ENCODE peak calls at places on chromosomes 5 and 9, in nine cellular contexts. R is CD8-positive, alpha-beta T cell; U is A549; J is gastrocnemius medialis; L is neural progenitor cell; D is sigmoid colon; H is kidney; Z is neuronal stem cell; E is AG04450. M is an unnamed sample. For H3K9me3, the result is how much of the 10 kb centered on the place peaks cover.

GRCh38 chr9:69443178-69443577 is 118.2 kb downstream of the ENTREP1 start:
- DNase-seq in R (no peak), U (no peak), J (no peak), L (no peak), D (no peak), H (no peak), Z (no peak), E (no peak), M (no peak)

GRCh38 chr5:59722875-59723274 is 170.7 kb downstream of the PDE4D start:
- DNase-seq in R (no peak), U (no peak), J (no peak), L (no peak), D (no peak), H (no peak), Z (no peak), E (no peak), M (no peak)

GRCh38 chr9:113492343-113493079 is 29.0 kb downstream of the RGS3 start:
- DNase-seq in R (no peak), U (no peak), J (no peak), L (no peak), D (peak), H (no peak), Z (no peak), E (no peak), M (no peak)

GRCh38 chr5:15992918-15993317 is 186.7 kb downstream of the MARCHF11 start:
- DNase-seq in R (no peak), U (no peak), J (no peak), L (no peak), D (no peak), H (no peak), Z (no peak), E (peak), M (no peak)

GRCh38 chr5:132495672-132496630 is 5.4 kb upstream of the IRF1 start:
- DNase-seq in R (peak), U (peak), J (peak), L (peak), D (peak), H (peak), Z (no peak), E (peak), M (peak)

GRCh38 chr5:146047396-146047795 is 58.0 kb downstream of the PLAC8L1 start:
- DNase-seq in R (no peak), U (no peak), J (no peak), L (no peak), D (no peak), H (no peak), Z (no peak), E (no peak), M (no peak)

GRCh38 chr5:9681706-9682105 is 51.6 kb upstream of the TAS2R1 start:
- DNase-seq in R (no peak), U (no peak), J (no peak), L (no peak), D (no peak), H (no peak), Z (no peak), E (no peak), M (no peak)

GRCh38 chr5:159017787-159018186 is 81.9 kb downstream of the EBF1 start:
- DNase-seq in R (no peak), U (peak), J (peak), L (no peak), D (peak), H (peak), Z (no peak), E (no peak), M (no peak)

GRCh38 chr5:31251032-31251431 is 57.5 kb downstream of the CDH6 start:
- DNase-seq in R (no peak), U (no peak), J (no peak), L (no peak), D (no peak), H (no peak), Z (no peak), E (no peak), M (no peak)

GRCh38 chr9:89935115-89935514 is 330.3 kb downstream of the GADD45G start:
- DNase-seq in R (no peak), U (no peak), J (no peak), L (no peak), D (no peak), H (no peak), Z (no peak), E (no peak), M (no peak)

GRCh38 chr9:91647371-91647770 is 223.7 kb upstream of the NFIL3 start:
- DNase-seq in R (no peak), U (no peak), J (no peak), L (no peak), D (no peak), H (no peak), Z (no peak), E (no peak), M (no peak)

GRCh38 chr9:82763631-82764030 is 299.3 kb downstream of the RASEF start:
- DNase-seq in R (no peak), U (no peak), J (no peak), L (peak), D (no peak), H (no peak), Z (no peak), E (no peak), M (peak)

GRCh38 chr5:127919006-127919796 is 164.4 kb upstream of the SLC12A2 start:
- DNase-seq in R (no peak), U (no peak), J (no peak), L (no peak), D (no peak), H (no peak), Z (no peak), E (no peak), M (no peak)

GRCh38 chr9:137444106-137444790 is 3.1 kb upstream of the ENTPD8 start:
- DNase-seq in R (no peak), U (no peak), J (no peak), L (no peak), D (no peak), H (peak), Z (no peak), E (no peak), M (no peak)

GRCh38 chr9:133163559-133164208 is at the start of gene GBGT1:
- DNase-seq in R (no peak), U (peak), J (no peak), L (peak), D (peak), H (peak), Z (no peak), E (no peak), M (peak)

GRCh38 chr5:107072440-107072839 is 598.3 kb downstream of the EFNA5 start:
- DNase-seq in R (no peak), U (no peak), J (no peak), L (no peak), D (no peak), H (no peak), Z (no peak), E (no peak), M (no peak)

GRCh38 chr5:1724822-1725602 is 74.6 kb downstream of the MRPL36 start:
- DNase-seq in R (peak), U (no peak), J (no peak), L (peak), D (peak), H (peak), Z (no peak), E (no peak), M (no peak)

GRCh38 chr5:144292029-144292428 is 121.4 kb downstream of the KCTD16 start:
- DNase-seq in R (no peak), U (no peak), J (no peak), L (no peak), D (no peak), H (no peak), Z (no peak), E (no peak), M (no peak)

GRCh38 chr5:26569241-26569928 is 469.0 kb downstream of the CDH9 start:
- DNase-seq in R (no peak), U (no peak), J (no peak), L (no peak), D (no peak), H (peak), Z (no peak), E (no peak), M (no peak)

GRCh38 chr5:93186031-93186682 is 394.9 kb downstream of the NR2F1-AS1 start:
- DNase-seq in R (no peak), U (no peak), J (no peak), L (no peak), D (no peak), H (no peak), Z (no peak), E (no peak), M (no peak)

GRCh38 chr5:111129938-111130337 is 37.8 kb downstream of the WDR36 start:
- DNase-seq in R (no peak), U (no peak), J (no peak), L (no peak), D (no peak), H (no peak), Z (no peak), E (no peak), M (no peak)

GRCh38 chr9:109447329-109448076 is 50.6 kb downstream of the PTPN3 start:
- DNase-seq in R (no peak), U (no peak), J (no peak), L (no peak), D (no peak), H (no peak), Z (no peak), E (no peak), M (no peak)

GRCh38 chr9:68775003-68775730 is 70.1 kb downstream of the PIP5K1B start:
- DNase-seq in R (no peak), U (no peak), J (no peak), L (no peak), D (no peak), H (no peak), Z (no peak), E (no peak), M (no peak)

GRCh38 chr5:180271205-180271604 is 20.7 kb downstream of the MAPK9 start:
- DNase-seq in R (no peak), U (no peak), J (no peak), L (no peak), D (no peak), H (no peak), Z (no peak), E (no peak), M (no peak)

GRCh38 chr9:37030591-37030939 is 3.5 kb downstream of the PAX5 start:
- DNase-seq in R (no peak), U (no peak), J (no peak), L (peak), D (no peak), H (no peak), Z (no peak), E (no peak), M (peak)

GRCh38 chr9:137303893-137304382 is 1.9 kb upstream of the NRARP start:
- DNase-seq in R (no peak), U (no peak), J (no peak), L (peak), D (no peak), H (peak), Z (no peak), E (no peak), M (no peak)

GRCh38 chr5:137954131-137954879 is 65.0 kb downstream of the PKD2L2 start:
- DNase-seq in R (no peak), U (peak), J (peak), L (no peak), D (peak), H (no peak), Z (no peak), E (peak), M (no peak)

GRCh38 chr9:127871531-127871930 is 5.9 kb downstream of the AK1 start:
- DNase-seq in R (no peak), U (no peak), J (no peak), L (no peak), D (no peak), H (no peak), Z (no peak), E (no peak), M (no peak)

GRCh38 chr9:128002959-128003358 is 22.2 kb upstream of the EEIG1 start:
- DNase-seq in R (no peak), U (no peak), J (no peak), L (no peak), D (no peak), H (no peak), Z (no peak), E (no peak), M (no peak)

GRCh38 chr5:18113724-18114123 is 479.5 kb downstream of the TAF11L14 start:
- DNase-seq in R (no peak), U (no peak), J (no peak), L (peak), D (no peak), H (no peak), Z (no peak), E (no peak), M (no peak)

GRCh38 chr5:14105717-14106435 is 37.3 kb upstream of the TRIO start:
- DNase-seq in R (no peak), U (peak), J (no peak), L (no peak), D (no peak), H (no peak), Z (no peak), E (peak), M (no peak)

GRCh38 chr5:58497956-58498942 is 7.0 kb downstream of the GAPT start:
- DNase-seq in R (no peak), U (peak), J (no peak), L (peak), D (no peak), H (no peak), Z (peak), E (peak), M (no peak)

GRCh38 chr5:66963559-66963971 is 233.0 kb downstream of the CD180 start:
- DNase-seq in R (no peak), U (no peak), J (no peak), L (no peak), D (no peak), H (no peak), Z (no peak), E (no peak), M (no peak)

GRCh38 chr5:33105521-33105941 is 335.2 kb upstream of the TARS1 start:
- DNase-seq in R (no peak), U (no peak), J (no peak), L (no peak), D (no peak), H (no peak), Z (no peak), E (no peak), M (no peak)
- H3K9me3 ChIP-seq in R (under half), U (under half), J (under half), L (under half), D (under half), H (under half), Z (under half), E (under half), M (under half)

DNA sequence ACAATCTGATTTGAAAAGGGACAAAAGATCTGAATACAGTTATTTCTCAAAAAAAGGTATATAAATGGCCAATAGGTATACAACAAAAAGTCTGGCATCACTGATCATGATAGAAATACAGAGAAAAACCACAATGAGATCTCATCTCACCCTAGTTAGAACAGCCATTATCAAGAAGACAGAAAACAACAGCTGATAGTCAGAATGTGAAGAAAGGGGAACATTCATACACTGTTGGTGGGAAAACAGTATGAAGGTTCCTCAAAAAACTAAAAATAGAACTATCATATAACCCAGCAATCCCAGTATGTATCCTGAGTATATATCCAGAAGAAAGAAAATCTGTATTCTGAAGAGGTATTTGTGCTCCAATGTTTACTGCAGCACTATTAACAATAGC is 75.7 kb upstream of the OR2K2 start:
- DNase-seq in R (no peak), U (no peak), J (no peak), L (no peak), D (no peak), H (no peak), Z (no peak), E (no peak), M (no peak)
- H3K9me3 ChIP-seq in R (under half), U (under half), J (under half), L (under half), D (under half), H (under half), Z (under half), E (under half), M (under half)

GRCh38 chr5:126373621-126374416 is 49.4 kb upstream of the GRAMD2B start:
- DNase-seq in R (no peak), U (no peak), J (no peak), L (no peak), D (no peak), H (no peak), Z (no peak), E (no peak), M (no peak)
- H3K9me3 ChIP-seq in R (under half), U (under half), J (under half), L (under half), D (under half), H (under half), Z (under half), E (under half), M (under half)

DNA sequence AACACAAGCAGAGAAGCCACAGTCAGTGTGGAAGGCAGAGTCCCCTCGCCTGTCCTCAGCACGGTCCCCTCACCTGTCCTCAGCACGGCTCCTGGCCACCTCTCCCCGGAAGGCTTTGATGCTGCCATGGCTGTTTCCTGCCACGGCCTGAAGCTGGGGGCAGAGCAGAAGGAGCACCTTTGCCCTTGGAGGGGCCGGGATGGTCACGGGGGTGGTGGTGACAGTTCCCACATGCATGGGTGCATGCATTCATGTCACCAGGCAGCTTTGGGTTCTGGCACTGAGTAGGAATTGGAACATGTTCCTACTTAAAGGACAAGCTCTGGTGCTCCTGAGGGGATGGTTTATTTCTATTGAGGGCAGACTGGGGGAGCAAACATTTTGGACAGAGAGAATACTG is 57.8 kb upstream of the PHYKPL start:
- DNase-seq in R (no peak), U (no peak), J (no peak), L (no peak), D (peak), H (peak), Z (no peak), E (no peak), M (no peak)
- H3K9me3 ChIP-seq in R (under half), U (under half), J (under half), L (under half), D (under half), H (under half), Z (under half), E (under half), M (under half)

DNA sequence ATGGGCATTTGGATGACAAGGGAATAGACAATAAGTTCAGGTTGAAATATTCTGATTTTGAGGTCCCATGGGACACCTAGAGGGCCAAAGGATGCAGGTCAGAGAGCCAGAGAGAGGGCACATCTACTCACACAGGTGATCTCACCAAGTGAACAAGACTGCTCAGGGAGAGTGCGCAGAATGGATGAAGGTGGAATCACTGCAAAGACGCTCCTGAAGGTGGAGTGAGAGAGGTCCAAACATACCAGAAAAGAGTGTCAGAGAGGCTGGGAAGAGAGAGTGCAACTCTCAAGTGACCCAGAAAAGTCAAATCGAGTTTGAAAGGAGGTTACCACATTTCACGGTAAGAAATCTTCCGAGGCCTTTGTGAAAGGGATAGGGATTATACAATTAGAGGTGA is 173.5 kb downstream of the EPB41L4A start:
- DNase-seq in R (no peak), U (no peak), J (no peak), L (peak), D (no peak), H (no peak), Z (peak), E (no peak), M (no peak)
- H3K9me3 ChIP-seq in R (under half), U (under half), J (under half), L (under half), D (under half), H (under half), Z (under half), E (under half), M (under half)

DNA sequence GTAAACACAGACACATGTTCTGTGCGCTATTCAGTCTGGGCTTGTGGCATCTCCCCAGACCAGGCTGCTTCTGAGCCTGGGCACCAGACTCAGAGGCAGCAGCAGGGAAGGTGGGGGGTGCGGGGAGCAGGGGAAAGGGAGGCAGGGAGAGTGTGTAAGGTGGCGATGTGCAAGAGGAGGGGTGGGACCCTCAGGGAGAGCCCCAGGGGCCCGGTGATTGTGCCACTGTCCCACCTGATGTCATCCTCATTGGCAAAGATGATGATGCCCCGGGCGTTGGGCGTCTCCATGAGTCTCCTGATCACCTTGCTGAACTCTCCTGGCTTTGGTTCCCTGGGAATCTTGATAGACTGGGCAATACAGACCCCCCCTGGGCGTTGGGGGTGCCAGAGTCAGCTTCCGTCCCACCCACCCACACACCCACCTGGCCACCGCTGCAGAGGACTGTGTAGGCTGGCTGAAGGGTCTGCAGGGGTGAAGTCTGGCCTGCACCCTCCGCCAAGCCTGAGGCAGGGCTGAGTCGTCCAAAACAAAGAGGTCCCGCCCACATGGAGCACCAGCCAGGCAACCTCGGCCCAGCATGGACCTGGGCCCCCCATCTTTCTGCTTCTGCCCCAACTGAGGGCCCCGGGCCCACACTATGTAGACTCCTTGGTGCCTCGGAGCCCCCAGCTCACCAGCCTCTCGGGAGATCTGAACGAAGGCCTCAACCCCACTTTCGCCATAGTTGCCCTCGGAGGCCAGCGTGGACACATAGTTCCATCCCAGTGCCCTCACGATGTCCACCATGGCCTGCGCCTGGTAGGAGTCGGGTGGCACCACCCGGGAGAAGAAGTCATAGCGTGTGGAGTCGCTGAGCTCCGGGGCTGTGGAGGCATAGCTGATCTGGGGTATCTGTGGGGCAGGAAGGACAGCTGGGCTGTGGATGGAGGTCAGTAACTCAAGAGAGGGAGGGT is 3.7 kb downstream of the GRM6 start:
- DNase-seq in R (no peak), U (no peak), J (no peak), L (no peak), D (no peak), H (no peak), Z (no peak), E (no peak), M (no peak)
- H3K9me3 ChIP-seq in R (under half), U (under half), J (under half), L (under half), D (under half), H (under half), Z (under half), E (half or more), M (under half)